ENCODE peak calls at places on chromosomes 6 and 20, in nine cellular contexts. Q, S, E, V, J, C, A, R and W are unnamed samples.
A peak's percentile ranks its signal among the peaks of the same experiment; 100 is the strongest.

GRCh38 chr6:43722920-43723565 is 35.5 kb upstream of the MRPS18A start:
- DNase-seq in S (no peak), E (no peak), V (no peak), R (no peak), Q (no peak), C (no peak), J (no peak), A (no peak), W (no peak)

GRCh38 chr6:16705403-16705993 is 55.8 kb downstream of the ATXN1 start:
- DNase-seq in A (no peak), E (no peak), J (no peak), Q (no peak), R (no peak), V (no peak), C (no peak), S (no peak), W (no peak)

GRCh38 chr6:161228911-161229591 is 44.8 kb downstream of the AGPAT4 start:
- DNase-seq in V (no peak), S (peak; percentile 36), Q (no peak), A (no peak), R (no peak), C (no peak), J (no peak), E (no peak), W (no peak)

GRCh38 chr6:21033575-21034026 is 499.3 kb downstream of the CDKAL1 start:
- DNase-seq in R (no peak), A (no peak), Q (no peak), V (peak; percentile 57), E (no peak), S (peak; percentile 28), J (peak; percentile 28), C (peak; percentile 33), W (no peak)

GRCh38 chr6:143005816-143006215 is 54.9 kb upstream of the AIG1 start:
- DNase-seq in C (no peak), A (no peak), E (no peak), Q (no peak), J (no peak), V (no peak), S (no peak), R (no peak), W (no peak)

GRCh38 chr6:139708342-139709199 is 334.1 kb upstream of the CITED2 start:
- DNase-seq in S (peak; percentile 25), J (peak; percentile 60), R (no peak), E (no peak), C (no peak), A (no peak), V (no peak), Q (no peak), W (peak; percentile 26)

GRCh38 chr6:130575971-130576370 is 210.2 kb downstream of the TMEM200A start:
- DNase-seq in J (no peak), V (no peak), C (no peak), S (no peak), E (no peak), Q (no peak), R (peak; percentile 28), A (peak; percentile 67), W (peak; percentile 81)

GRCh38 chr6:43391448-43392031 is 22.1 kb upstream of the ZNF318 start:
- DNase-seq in V (no peak), R (peak; percentile 61), Q (no peak), C (no peak), A (no peak), E (no peak), S (no peak), J (no peak), W (no peak)

GRCh38 chr6:134739299-134740090 is 210.4 kb downstream of the ALDH8A1 start:
- DNase-seq in Q (no peak), C (no peak), S (no peak), V (no peak), A (no peak), J (no peak), R (no peak), E (no peak), W (peak; percentile 40)

GRCh38 chr20:23043376-23043775 is 6.1 kb downstream of the THBD start:
- DNase-seq in S (peak; percentile 39), R (no peak), V (no peak), A (no peak), C (no peak), J (no peak), E (no peak), Q (peak; percentile 90), W (no peak)

GRCh38 chr6:63615590-63615989 is 20.0 kb upstream of the PHF3 start:
- DNase-seq in E (no peak), S (no peak), Q (no peak), J (no peak), V (no peak), R (no peak), C (no peak), A (no peak), W (no peak)

GRCh38 chr20:10789386-10789785 is 115.6 kb upstream of the JAG1 start:
- DNase-seq in Q (no peak), E (no peak), S (no peak), R (no peak), C (no peak), V (no peak), A (no peak), J (no peak), W (no peak)

GRCh38 chr20:39042279-39043150 is 80.4 kb downstream of the DHX35 start:
- DNase-seq in J (no peak), E (no peak), C (no peak), A (no peak), S (no peak), Q (no peak), R (no peak), V (peak; percentile 28), W (no peak)

GRCh38 chr6:45420083-45420908 is 42.6 kb upstream of the SUPT3H start:
- DNase-seq in A (peak; percentile 77), V (no peak), S (no peak), R (peak; percentile 44), E (no peak), Q (no peak), J (no peak), C (peak; percentile 45), W (peak; percentile 54)

GRCh38 chr6:124298682-124299081 is 495.0 kb downstream of the NKAIN2 start:
- DNase-seq in V (no peak), Q (no peak), C (no peak), R (no peak), E (no peak), J (no peak), A (no peak), S (no peak), W (no peak)

GRCh38 chr6:159433550-159433949 is 259.5 kb downstream of the SOD2 start:
- DNase-seq in A (no peak), R (no peak), E (no peak), V (no peak), S (no peak), Q (no peak), C (no peak), J (no peak), W (no peak)

GRCh38 chr6:6915813-6916547 is 191.8 kb upstream of the RREB1 start:
- DNase-seq in J (peak; percentile 82), C (peak; percentile 62), R (no peak), V (peak; percentile 69), S (peak; percentile 65), A (no peak), Q (no peak), E (no peak), W (no peak)

GRCh38 chr6:128124713-128125112 is 223.9 kb upstream of the THEMIS start:
- DNase-seq in R (no peak), A (no peak), E (no peak), V (no peak), Q (no peak), C (no peak), S (no peak), J (no peak), W (no peak)

DNA sequence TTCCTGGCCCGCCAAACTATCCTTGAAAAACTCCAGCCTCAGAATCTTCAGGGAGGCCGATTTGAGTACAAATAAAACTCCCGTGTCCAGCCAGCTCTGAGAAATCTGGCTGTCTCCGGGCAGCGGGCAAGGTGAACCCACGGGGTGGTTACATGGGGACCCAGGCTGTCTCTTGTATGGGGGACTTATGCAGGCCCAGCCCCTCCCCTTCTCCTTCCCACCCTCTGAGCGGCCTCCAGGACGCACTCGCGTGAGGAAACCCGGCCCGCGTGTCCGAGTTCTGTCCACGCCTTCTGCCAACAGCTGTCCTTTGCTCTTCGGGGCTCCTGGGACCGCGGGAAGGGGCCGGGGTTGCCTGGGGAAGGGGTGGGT is 36.3 kb upstream of the BLCAP start:
- DNase-seq in V (no peak), Q (no peak), A (no peak), S (no peak), J (no peak), R (no peak), E (no peak), C (no peak), W (no peak)
- H3K4me3 ChIP-seq in V (no peak overlapping the region), Q (peak overlapping the region; percentile 3), A (no peak overlapping the region), S (no peak overlapping the region), J (no peak overlapping the region), R (no peak overlapping the region), E (no peak overlapping the region), C (no peak overlapping the region), W (no peak overlapping the region)

GRCh38 chr20:62923669-62924566 is 2.4 kb downstream of the DIDO1 start:
- DNase-seq in J (no peak), Q (no peak), V (no peak), E (no peak), R (no peak), S (no peak), C (no peak), A (no peak), W (no peak)
- H3K4me1 ChIP-seq in J (peaks cover 86% of the 10 kb centered on the region), Q (peaks cover 88% of the 10 kb centered on the region), V (peaks cover 15% of the 10 kb centered on the region), E (peaks cover 90% of the 10 kb centered on the region), R (peaks cover 79% of the 10 kb centered on the region), S (peaks cover 82% of the 10 kb centered on the region), C (peaks cover 89% of the 10 kb centered on the region), A (peaks cover 83% of the 10 kb centered on the region), W (peaks cover 24% of the 10 kb centered on the region)

DNA sequence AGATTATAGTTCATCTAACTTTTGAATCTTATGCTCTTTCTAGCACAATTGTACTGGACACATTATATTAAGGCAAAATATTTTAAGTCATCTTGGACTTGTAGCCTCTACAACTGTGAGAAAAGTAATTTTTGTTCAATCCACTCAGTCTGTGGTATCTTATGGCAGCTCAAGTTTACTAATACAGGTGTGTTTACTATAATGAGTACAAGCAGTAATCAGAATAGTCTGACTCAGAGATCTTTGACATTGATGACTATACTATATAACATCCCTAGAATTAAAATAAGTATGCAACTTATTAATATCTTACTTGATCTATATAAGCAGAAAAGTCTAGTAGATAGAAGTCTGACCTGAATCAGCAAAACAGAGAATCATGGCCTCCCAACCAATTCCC is 40.7 kb upstream of the PRSS16 start:
- DNase-seq in S (no peak), E (no peak), C (no peak), Q (no peak), A (no peak), R (no peak), V (no peak), J (no peak), W (no peak)
- H3K4me3 ChIP-seq in S (no peak overlapping the region), E (no peak overlapping the region), C (no peak overlapping the region), Q (no peak overlapping the region), A (no peak overlapping the region), R (no peak overlapping the region), V (no peak overlapping the region), J (no peak overlapping the region), W (no peak overlapping the region)

DNA sequence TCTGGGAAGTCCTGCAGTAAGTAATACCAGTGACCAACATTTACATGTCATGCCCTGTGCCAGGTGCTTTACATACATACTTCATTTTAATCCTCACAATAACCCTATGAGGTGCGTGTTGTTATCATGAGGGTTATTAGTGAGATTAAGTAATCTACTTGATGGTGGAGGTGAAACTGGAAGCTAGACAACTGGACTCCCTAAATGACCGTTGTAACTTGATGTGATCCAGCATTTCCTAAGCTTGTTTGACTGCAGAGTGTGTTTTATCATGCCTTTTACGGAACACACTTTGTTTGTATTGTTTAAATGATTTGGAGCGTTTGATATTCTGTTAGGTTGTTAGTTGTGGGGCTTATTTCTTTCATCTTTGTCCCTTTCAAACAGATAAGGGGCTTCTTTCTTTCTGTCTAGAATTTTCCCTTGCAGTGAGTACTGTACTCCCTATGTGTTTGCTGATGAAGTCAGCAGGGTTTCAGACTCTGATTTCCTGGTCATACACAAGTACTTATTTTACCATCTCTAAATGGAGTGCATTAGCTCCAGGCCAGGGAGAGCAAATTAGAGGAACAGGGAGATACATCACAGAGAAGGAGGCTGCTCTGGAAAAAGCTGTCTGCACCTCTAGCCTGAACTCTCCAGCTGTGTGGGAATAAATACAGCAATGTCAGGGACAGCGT is 29.8 kb downstream of the CHMP4B start:
- DNase-seq in A (no peak), J (no peak), S (no peak), C (no peak), Q (no peak), E (no peak), V (no peak), R (no peak), W (no peak)
- H3K4me1 ChIP-seq in A (peaks cover 86% of the 10 kb centered on the region), J (peaks cover 84% of the 10 kb centered on the region), S (peaks cover 81% of the 10 kb centered on the region), C (peaks cover 90% of the 10 kb centered on the region), Q (peaks cover 100% of the 10 kb centered on the region), E (peaks cover 94% of the 10 kb centered on the region), V (no peaks in the 10 kb centered on the region), R (peaks cover 66% of the 10 kb centered on the region), W (no peaks in the 10 kb centered on the region)